ENCODE peak calls at places on chromosomes 5 and 9, in eight cellular contexts. D is progenitor cell of endocrine pancreas; K is hepatocyte; C is NCI-H1105; A is stimulated activated CD4-positive, alpha-beta T cell treated with anti-CD3 and anti-CD28 coated beads, Interleukin-12 subunit alpha, Interleukin-12 subunit beta, amount 100 ng/mL, for 48 hours; N is fibroblast of the aortic adventitia; J is germinal center; P is brain microvascular endothelial cell. Y is an unnamed sample.

GRCh38 chr5:130002876-130003275 is 98.6 kb downstream of the CHSY3 start:
- DNase-seq in D (no peak), K (no peak), C (no peak), A (no peak), N (no peak), J (no peak), P (no peak), Y (no peak)

GRCh38 chr5:185095-186070 is 5.9 kb upstream of the LRRC14B start:
- DNase-seq in D (no peak), K (no peak), C (no peak), A (no peak), N (peak; percentile 15), J (no peak), P (no peak), Y (no peak)

GRCh38 chr9:13661014-13661413 is 381.5 kb upstream of the MPDZ start:
- DNase-seq in D (no peak), K (no peak), C (no peak), A (no peak), N (no peak), J (no peak), P (no peak), Y (no peak)

GRCh38 chr9:133236291-133237071 is 27.4 kb upstream of the OBP2B start:
- DNase-seq in D (no peak), K (no peak), C (no peak), A (no peak), N (no peak), J (no peak), P (no peak), Y (no peak)

GRCh38 chr5:62284946-62285891 is 20.8 kb upstream of the KIF2A start:
- DNase-seq in D (no peak), K (no peak), C (no peak), A (peak; percentile 72), N (no peak), J (no peak), P (no peak), Y (no peak)

GRCh38 chr9:4177970-4178758 is 121.7 kb downstream of the GLIS3 start:
- DNase-seq in D (no peak), K (no peak), C (no peak), A (no peak), N (no peak), J (no peak), P (no peak), Y (no peak)

GRCh38 chr5:39543335-39543734 is 118.6 kb upstream of the DAB2 start:
- DNase-seq in D (no peak), K (no peak), C (no peak), A (no peak), N (peak; percentile 63), J (no peak), P (no peak), Y (peak; percentile 71)

GRCh38 chr5:176736271-176736965 is 73.9 kb upstream of the UNC5A start:
- DNase-seq in D (no peak), K (no peak), C (no peak), A (no peak), N (no peak), J (no peak), P (no peak), Y (no peak)

GRCh38 chr9:137813651-137814415 is 63.7 kb upstream of the CACNA1B start:
- DNase-seq in D (no peak), K (no peak), C (no peak), A (no peak), N (no peak), J (no peak), P (no peak), Y (no peak)

GRCh38 chr9:135974220-135974573 is 13.0 kb upstream of the UBAC1 start:
- DNase-seq in D (no peak), K (no peak), C (no peak), A (no peak), N (no peak), J (no peak), P (no peak), Y (no peak)

GRCh38 chr5:86880785-86881492 is 263.2 kb downstream of the COX7C start:
- DNase-seq in D (peak; percentile 23), K (peak; percentile 74), C (peak; percentile 4), A (peak; percentile 17), N (peak; percentile 84), J (peak; percentile 15), P (peak; percentile 88), Y (peak; percentile 88)

GRCh38 chr5:91366571-91366970 is 16.5 kb downstream of the ARRDC3 start:
- DNase-seq in D (no peak), K (no peak), C (no peak), A (no peak), N (peak; percentile 30), J (no peak), P (no peak), Y (peak; percentile 14)

GRCh38 chr5:29077451-29077850 is 2039.1 kb upstream of the CDH9 start:
- DNase-seq in D (no peak), K (no peak), C (no peak), A (no peak), N (no peak), J (no peak), P (peak; percentile 11), Y (no peak)

GRCh38 chr9:129726322-129727160 is 26.3 kb downstream of the PTGES start:
- DNase-seq in D (peak; percentile 49), K (peak; percentile 85), C (peak; percentile 21), A (peak; percentile 51), N (peak; percentile 95), J (peak; percentile 80), P (peak; percentile 57), Y (peak; percentile 90)

GRCh38 chr5:168214071-168214470 is 77.4 kb upstream of the WWC1 start:
- DNase-seq in D (no peak), K (no peak), C (no peak), A (no peak), N (no peak), J (no peak), P (no peak), Y (no peak)

GRCh38 chr5:37776826-37777225 is 63.0 kb downstream of the GDNF start:
- DNase-seq in D (no peak), K (peak; percentile 30), C (no peak), A (no peak), N (peak; percentile 78), J (no peak), P (peak; percentile 43), Y (peak; percentile 93)

GRCh38 chr5:154757647-154758406 is 2.6 kb downstream of the LARP1 start:
- DNase-seq in D (no peak), K (no peak), C (peak; percentile 12), A (peak; percentile 18), N (no peak), J (no peak), P (no peak), Y (peak; percentile 70)

GRCh38 chr9:14018061-14018460 is 295.9 kb downstream of the NFIB start:
- DNase-seq in D (no peak), K (peak; percentile 24), C (no peak), A (no peak), N (peak; percentile 89), J (no peak), P (peak; percentile 88), Y (peak; percentile 78)

GRCh38 chr9:128162215-128163026 is 2.4 kb downstream of the BBLN start:
- DNase-seq in D (no peak), K (no peak), C (no peak), A (no peak), N (peak; percentile 47), J (no peak), P (no peak), Y (peak; percentile 71)

GRCh38 chr5:89556215-89557009 is 673.4 kb upstream of the MEF2C start:
- DNase-seq in D (no peak), K (peak; percentile 6), C (no peak), A (no peak), N (peak; percentile 79), J (no peak), P (peak; percentile 96), Y (peak; percentile 98)

GRCh38 chr9:96302021-96302420 is at the start of gene HSD17B3:
- DNase-seq in D (no peak), K (no peak), C (no peak), A (no peak), N (no peak), J (no peak), P (no peak), Y (no peak)